ENCODE peak calls at places on chromosome 20, in eight cellular contexts. A is NT2/D1, O is heart left ventricle, N is prostate gland, G is fibroblast of lung, D is PC-9, P is left ventricle myocardium inferior, E is GM23248. W is an unnamed sample.
A peak's percentile ranks its signal among the peaks of the same experiment; 100 is the strongest.

GRCh38 chr20:24027229-24027628 is 38.6 kb upstream of the GGTLC1 start:
- DNase-seq in A (no peak), D (no peak), G (no peak), N (peak; percentile 8), P (peak; percentile 54), O (peak; percentile 63), E (peak; percentile 4), W (no peak)

GRCh38 chr20:4325548-4326187 is 310.3 kb upstream of the RNF24 start:
- DNase-seq in O (peak; percentile 26), E (no peak), P (peak; percentile 17), A (no peak), D (no peak), N (no peak), G (no peak), W (no peak)

GRCh38 chr20:24962510-24962909 is 13.4 kb downstream of the CST7 start:
- DNase-seq in D (no peak), G (no peak), P (no peak), O (no peak), A (no peak), E (no peak), N (no peak), W (no peak)

GRCh38 chr20:20412750-20413149 is 44.8 kb downstream of the INSM1 start:
- DNase-seq in G (peak; percentile 76), A (no peak), N (no peak), D (no peak), P (no peak), O (no peak), E (no peak), W (no peak)

GRCh38 chr20:18287546-18287914 is 797 bp upstream of the ZNF133 start:
- DNase-seq in N (no peak), A (no peak), P (peak; percentile 18), E (peak; percentile 51), O (no peak), D (no peak), G (no peak), W (no peak)

GRCh38 chr20:3046677-3047462 is 1.0 kb downstream of the MRPS26 start:
- DNase-seq in O (no peak), D (peak; percentile 54), N (peak; percentile 24), E (no peak), A (no peak), G (peak; percentile 33), P (no peak), W (peak; percentile 22)

GRCh38 chr20:38674178-38675133 is 49.8 kb upstream of the SLC32A1 start:
- DNase-seq in A (peak; percentile 48), O (peak; percentile 25), G (peak; percentile 53), N (no peak), P (no peak), D (no peak), E (peak; percentile 73), W (peak; percentile 68)

GRCh38 chr20:5688431-5688972 is 61.7 kb upstream of the SHLD1 start:
- DNase-seq in E (no peak), P (peak; percentile 25), A (no peak), O (peak; percentile 56), G (no peak), N (no peak), D (no peak), W (no peak)

GRCh38 chr20:37984018-37984785 is 49.1 kb downstream of the TTI1 start:
- DNase-seq in A (no peak), O (peak; percentile 37), N (no peak), E (no peak), D (no peak), P (peak; percentile 26), G (no peak), W (no peak)

GRCh38 chr20:19934792-19935491 is 82.2 kb upstream of the NAA20 start:
- DNase-seq in N (peak; percentile 63), G (no peak), P (peak; percentile 58), O (peak; percentile 82), E (no peak), A (no peak), D (peak; percentile 73), W (peak; percentile 34)

GRCh38 chr20:39421571-39422099 is 459.5 kb downstream of the DHX35 start:
- DNase-seq in E (peak; percentile 4), G (no peak), O (no peak), A (no peak), P (no peak), D (no peak), N (no peak), W (no peak)

GRCh38 chr20:50987493-50988210 is 29.0 kb downstream of the MOCS3 start:
- DNase-seq in A (peak; percentile 89), E (peak; percentile 89), P (no peak), D (peak; percentile 73), O (peak; percentile 58), G (peak; percentile 77), N (peak; percentile 82), W (peak; percentile 85)

GRCh38 chr20:32045999-32046398 is 6.0 kb upstream of the HCK start:
- DNase-seq in G (no peak), E (no peak), D (no peak), N (no peak), O (no peak), P (no peak), A (no peak), W (no peak)

GRCh38 chr20:22106308-22106938 is 401.0 kb downstream of the PAX1 start:
- DNase-seq in D (no peak), E (peak; percentile 61), N (peak; percentile 6), O (no peak), P (no peak), G (no peak), A (peak; percentile 35), W (no peak)

GRCh38 chr20:33444797-33445560 is 1.4 kb upstream of the SNTA1 start:
- DNase-seq in N (no peak), P (peak; percentile 31), G (no peak), A (no peak), D (no peak), E (no peak), O (no peak), W (no peak)

GRCh38 chr20:22411568-22412450 is 172.6 kb downstream of the FOXA2 start:
- DNase-seq in A (no peak), O (no peak), P (peak; percentile 24), E (peak; percentile 72), N (no peak), D (no peak), G (peak; percentile 89), W (no peak)

GRCh38 chr20:62326559-62326958 is 23.8 kb downstream of the ADRM1 start:
- DNase-seq in D (no peak), N (no peak), P (no peak), A (no peak), O (no peak), E (no peak), G (no peak), W (no peak)
- H3K36me3 ChIP-seq in D (peaks cover 10% of the 10 kb centered on the region), N (peaks cover 13% of the 10 kb centered on the region), P (peaks cover 86% of the 10 kb centered on the region), A (peaks cover 94% of the 10 kb centered on the region), O (peaks cover 42% of the 10 kb centered on the region), E (no peaks in the 10 kb centered on the region), G (peaks cover 40% of the 10 kb centered on the region), W (peaks cover 62% of the 10 kb centered on the region)

DNA sequence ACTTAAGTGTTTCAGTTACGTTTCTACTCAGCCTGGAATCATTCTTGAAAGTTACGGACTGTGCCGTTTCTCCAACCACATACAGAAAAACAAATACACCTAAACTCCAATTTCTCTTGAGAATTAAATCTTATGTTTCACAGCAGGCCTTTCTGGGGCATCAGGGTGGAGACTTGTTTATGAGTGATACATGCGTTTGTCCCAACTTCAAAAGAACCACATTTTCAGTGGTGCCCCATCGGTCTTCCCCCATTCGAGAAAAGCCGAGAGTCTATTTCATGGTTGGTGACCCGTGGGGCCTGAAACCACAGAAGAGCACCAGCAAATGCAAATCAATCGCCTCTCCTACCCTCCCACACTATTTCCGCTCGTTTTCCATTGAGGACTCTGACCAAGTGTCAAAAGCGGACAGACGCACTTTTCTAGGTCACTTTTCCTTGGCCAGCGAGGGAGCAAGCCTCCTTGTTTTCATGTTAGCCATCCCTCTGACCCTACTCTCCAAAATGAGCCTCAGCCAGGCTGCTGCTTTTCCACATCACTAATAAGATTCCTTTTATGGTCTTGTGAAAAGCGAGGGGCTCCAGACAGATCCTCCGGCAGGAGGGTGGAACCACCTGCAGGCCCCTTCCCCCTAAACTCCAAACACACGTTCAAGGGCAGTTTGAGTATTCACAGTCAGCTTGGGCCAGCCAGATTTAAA is 3.1 kb downstream of the JAG1 start:
- DNase-seq in P (no peak), O (peak; percentile 48), G (no peak), A (no peak), D (no peak), N (no peak), E (no peak), W (peak; percentile 35)
- H3K4me3 ChIP-seq in P (peak overlapping the region; percentile 94), O (peak overlapping the region; percentile 95), G (peak overlapping the region; percentile 78), A (peak overlapping the region; percentile 86), D (peak overlapping the region; percentile 84), N (peak overlapping the region; percentile 86), E (no peak overlapping the region), W (peak overlapping the region; percentile 54)

DNA sequence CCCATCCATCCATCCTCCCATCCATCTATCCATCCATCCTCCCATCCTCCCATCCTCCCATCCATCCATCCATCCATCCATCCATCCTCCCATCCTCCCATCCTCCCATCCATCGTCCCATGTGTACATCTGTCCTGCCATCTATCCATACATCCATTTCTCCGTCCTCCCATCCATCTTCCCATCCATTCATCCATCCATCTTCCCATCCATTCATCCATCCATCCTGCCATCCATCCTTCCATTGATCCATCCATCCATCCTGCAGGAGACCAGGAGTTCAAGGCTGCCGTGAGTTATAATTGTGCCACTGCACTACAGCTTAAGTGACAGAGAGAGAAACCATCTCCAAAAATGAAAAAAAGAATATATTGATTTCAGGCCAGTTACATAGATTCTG is 356.5 kb downstream of the CDH26 start:
- DNase-seq in G (no peak), O (no peak), E (no peak), P (no peak), N (no peak), A (no peak), D (no peak), W (no peak)
- H3K9me3 ChIP-seq in G (no peaks in the 10 kb centered on the region), O (no peaks in the 10 kb centered on the region), E (no peaks in the 10 kb centered on the region), P (no peaks in the 10 kb centered on the region), N (no peaks in the 10 kb centered on the region), A (no peaks in the 10 kb centered on the region), D (no peaks in the 10 kb centered on the region), W (no peaks in the 10 kb centered on the region)

GRCh38 chr20:10321138-10321717 is 102.6 kb downstream of the SNAP25 start:
- DNase-seq in P (no peak), E (no peak), D (peak; percentile 73), N (no peak), O (no peak), G (no peak), A (no peak), W (no peak)

GRCh38 chr20:10319855-10320254 is 101.2 kb downstream of the SNAP25 start:
- DNase-seq in O (no peak), D (no peak), G (peak; percentile 62), E (no peak), N (no peak), P (no peak), A (no peak), W (no peak)

GRCh38 chr20:10322073-10323012 is 103.7 kb downstream of the SNAP25 start:
- DNase-seq in E (peak; percentile 61), D (no peak), G (peak; percentile 60), A (no peak), P (no peak), N (no peak), O (no peak), W (peak; percentile 61)

GRCh38 chr20:10324198-10324836 is 105.7 kb downstream of the SNAP25 start:
- DNase-seq in O (no peak), A (no peak), E (no peak), G (no peak), N (no peak), P (no peak), D (no peak), W (no peak)

DNA sequence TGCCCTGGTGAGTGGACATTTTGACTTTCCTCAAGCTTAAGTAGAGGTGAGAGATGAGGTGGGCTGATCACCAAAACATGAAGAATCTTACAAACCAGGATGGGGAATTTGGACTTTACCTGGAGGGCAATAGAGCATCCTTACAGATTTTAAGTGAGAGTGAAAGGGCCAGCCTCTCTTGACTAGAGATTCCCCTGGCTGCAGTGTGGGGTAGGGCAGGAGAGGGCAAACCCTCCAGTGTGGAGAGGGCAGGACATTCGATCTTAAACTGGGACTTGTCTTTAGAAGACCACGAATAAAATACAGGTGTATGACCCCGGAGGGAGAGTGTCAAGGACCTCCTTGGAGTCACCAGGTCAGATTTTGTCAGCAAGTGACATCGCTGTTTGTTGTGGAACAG is 105.1 kb downstream of the SNAP25 start:
- DNase-seq in G (no peak), P (no peak), N (no peak), A (no peak), D (no peak), O (no peak), E (no peak), W (no peak)
- H3K36me3 ChIP-seq in G (no peaks in the 10 kb centered on the region), P (no peaks in the 10 kb centered on the region), N (no peaks in the 10 kb centered on the region), A (no peaks in the 10 kb centered on the region), D (no peaks in the 10 kb centered on the region), O (no peaks in the 10 kb centered on the region), E (no peaks in the 10 kb centered on the region), W (no peaks in the 10 kb centered on the region)